ENCODE peak calls at places on chromosome 16, in four cellular contexts. X, D, J and Y are unnamed samples.

GRCh38 chr16:79271583-79271982 is 329.0 kb downstream of the MAF start:
- DNase-seq in X (no peak), D (no peak), J (no peak), Y (no peak)

GRCh38 chr16:66856184-66856730 is 12.0 kb downstream of the CA7 start:
- DNase-seq in X (no peak), D (no peak), J (no peak), Y (no peak)

GRCh38 chr16:3112058-3112880 is at the start of gene ZNF205:
- DNase-seq in X (peak), D (peak), J (no peak), Y (no peak)

GRCh38 chr16:11372924-11373306 is 27.7 kb downstream of the RMI2 start:
- DNase-seq in X (no peak), D (no peak), J (no peak), Y (no peak)

GRCh38 chr16:47034455-47034854 is 61.0 kb upstream of the DNAJA2 start:
- DNase-seq in X (no peak), D (no peak), J (no peak), Y (no peak)

GRCh38 chr16:2328428-2328827 is 12.1 kb downstream of the ABCA3 start:
- DNase-seq in X (no peak), D (no peak), J (no peak), Y (no peak)

GRCh38 chr16:80015566-80015965 is 415.0 kb upstream of the MAF start:
- DNase-seq in X (no peak), D (no peak), J (no peak), Y (no peak)

GRCh38 chr16:55605756-55606155 is 39.3 kb downstream of the CAPNS2 start:
- DNase-seq in X (no peak), D (no peak), J (no peak), Y (no peak)

GRCh38 chr16:5502467-5502869 is 404.9 kb upstream of the EEF2KMT start:
- DNase-seq in X (no peak), D (peak), J (no peak), Y (no peak)